ENCODE peak calls at places on chromosomes 4 and X, in five cellular contexts. D is stimulated activated CD4-positive, alpha-beta T cell treated with anti-CD3 and anti-CD28 coated beads, Interleukin-15, amount 100 ng/mL, for 48 hours; K is NCI-H524; V is H54; U is AG10803. I is an unnamed sample.

GRCh38 chr4:173138636-173139035 is 30.0 kb upstream of the GALNT7 start:
- DNase-seq in U (no peak), K (peak), V (no peak), D (no peak), I (no peak)

GRCh38 chr4:87530868-87531267 is 1.7 kb upstream of the SPARCL1 start:
- DNase-seq in U (peak), D (no peak), K (no peak), V (no peak), I (peak)

GRCh38 chrX:133537142-133537541 is 121.9 kb upstream of the GPC4 start:
- DNase-seq in U (no peak), K (no peak), V (no peak), D (no peak), I (no peak)

GRCh38 chr4:121155893-121156292 is 8.2 kb downstream of the TNIP3 start:
- DNase-seq in D (no peak), V (peak), K (no peak), U (peak), I (peak)

GRCh38 chr4:76525751-76526150 is 90.7 kb downstream of the SHROOM3 start:
- DNase-seq in D (no peak), U (no peak), V (no peak), K (no peak), I (no peak)

GRCh38 chrX:590666-591065 is 39.9 kb upstream of the SHOX start:
- DNase-seq in V (no peak), K (no peak), D (no peak), U (no peak), I (no peak)

GRCh38 chr4:38618510-38618909 is 45.5 kb upstream of the KLF3 start:
- DNase-seq in V (no peak), U (no peak), K (no peak), D (no peak), I (no peak)

GRCh38 chr4:123361195-123361861 is 35.3 kb upstream of the SPRY1 start:
- DNase-seq in V (no peak), K (no peak), D (no peak), U (peak), I (peak)

GRCh38 chr4:7458477-7458876 is 23.7 kb upstream of the PSAPL1 start:
- DNase-seq in V (no peak), D (no peak), K (no peak), U (no peak), I (no peak)

GRCh38 chr4:87911252-87911774 is 64.2 kb upstream of the SPP1 start:
- DNase-seq in U (no peak), K (no peak), V (no peak), D (no peak), I (no peak)

GRCh38 chr4:15890246-15890829 is 48.2 kb downstream of the FGFBP1 start:
- DNase-seq in U (no peak), D (no peak), V (no peak), K (no peak), I (no peak)

GRCh38 chrX:149365061-149365460 is 140.0 kb downstream of the IDS start:
- DNase-seq in V (no peak), D (no peak), U (peak), K (no peak), I (no peak)

GRCh38 chr4:118997601-118998000 is 108.9 kb downstream of the SYNPO2 start:
- DNase-seq in V (no peak), D (no peak), U (peak), K (no peak), I (no peak)

GRCh38 chr4:51885371-51885770 is 42.4 kb downstream of the DCUN1D4 start:
- DNase-seq in U (peak), V (no peak), K (no peak), D (no peak), I (peak)

GRCh38 chrX:2894885-2895292 is 34.2 kb downstream of the ARSD start:
- DNase-seq in U (peak), V (no peak), K (no peak), D (no peak), I (no peak)

GRCh38 chrX:16444353-16444752 is 205.6 kb upstream of the S100G start:
- DNase-seq in V (no peak), U (no peak), K (no peak), D (no peak), I (peak)

GRCh38 chr4:174408841-174409552 is 113.3 kb downstream of the HPGD start:
- DNase-seq in V (no peak), K (no peak), U (no peak), D (no peak), I (no peak)

GRCh38 chrX:40746536-40746935 is 11.2 kb upstream of the MED14 start:
- DNase-seq in K (peak), V (no peak), D (no peak), U (no peak), I (no peak)

GRCh38 chr4:150387983-150388382 is 194.0 kb upstream of the MAB21L2 start:
- DNase-seq in K (no peak), V (no peak), U (no peak), D (no peak), I (no peak)

GRCh38 chr4:128107766-128108165 is 46.7 kb downstream of the LARP1B start:
- DNase-seq in D (no peak), K (no peak), U (peak), V (no peak), I (peak)

GRCh38 chr4:168587326-168588125 is 90.7 kb downstream of the PALLD start:
- DNase-seq in D (no peak), V (no peak), U (peak), K (no peak), I (peak)

GRCh38 chr4:57151481-57151880 is 41.3 kb upstream of the IGFBP7 start:
- DNase-seq in V (no peak), U (no peak), D (no peak), K (no peak), I (no peak)

GRCh38 chr4:83010111-83010521 is 507 bp downstream of the LIN54 start:
- DNase-seq in V (no peak), K (no peak), U (peak), D (no peak), I (peak)

GRCh38 chr4:38819569-38819968 is 15.0 kb upstream of the TLR1 start:
- DNase-seq in K (no peak), V (no peak), D (no peak), U (no peak), I (no peak)

GRCh38 chr4:37693450-37694190 is 7.4 kb upstream of the RELL1 start:
- DNase-seq in D (no peak), K (no peak), V (peak), U (peak), I (no peak)

I was measured in fibroblast of gingiva.